ENCODE peak calls at places on chromosomes 11 and 22, in eight cellular contexts. H is NT2/D1, N is heart left ventricle, P is D341Med, W is type B pancreatic cell, S is Kasumi-1, A is non-pigmented ciliary epithelial cell, D is NCI-H1417. V is an unnamed sample.

GRCh38 chr22:28442264-28442950 is 237.2 kb downstream of the TTC28 start:
- DNase-seq in H (peak), D (no peak), S (peak), A (no peak), W (peak), P (peak), N (peak), V (peak)

GRCh38 chr11:76510060-76511047 is 65.5 kb downstream of the EMSY start:
- DNase-seq in D (no peak), W (no peak), N (no peak), A (peak), S (no peak), P (no peak), H (peak), V (no peak)

GRCh38 chr11:16785520-16786128 is 47.2 kb downstream of the C11orf58 start:
- DNase-seq in A (no peak), S (peak), D (peak), N (peak), W (no peak), H (peak), P (peak), V (peak)

GRCh38 chr11:75240381-75241035 is at the start of gene TPBGL:
- DNase-seq in A (no peak), D (peak), N (peak), H (no peak), P (peak), S (no peak), W (no peak), V (peak)

GRCh38 chr22:50255607-50256006 is 4.5 kb upstream of the HDAC10 start:
- DNase-seq in A (no peak), S (no peak), H (no peak), D (no peak), P (no peak), W (no peak), N (no peak), V (no peak)

GRCh38 chr11:62398011-62398994 is 20.5 kb upstream of the SCGB1A1 start:
- DNase-seq in D (no peak), H (no peak), N (peak), W (no peak), A (no peak), P (no peak), S (no peak), V (peak)

GRCh38 chr11:64754919-64755662 is 4.7 kb downstream of the PYGM start:
- DNase-seq in N (no peak), H (no peak), W (no peak), P (no peak), D (no peak), A (no peak), S (no peak), V (no peak)

GRCh38 chr11:15006139-15006759 is 34.1 kb upstream of the CALCA start:
- DNase-seq in W (no peak), P (peak), H (peak), D (peak), N (no peak), A (no peak), S (peak), V (no peak)

GRCh38 chr11:65504671-65505433 is 6.0 kb downstream of the MALAT1 start:
- DNase-seq in W (no peak), N (peak), A (no peak), H (no peak), S (no peak), D (peak), P (no peak), V (peak)

GRCh38 chr22:48758905-48759875 is 1068.5 kb downstream of the BRD1 start:
- DNase-seq in N (no peak), W (peak), A (no peak), P (peak), H (no peak), D (no peak), S (no peak), V (no peak)

GRCh38 chr22:50531546-50532352 is 1.9 kb upstream of the TYMP start:
- DNase-seq in H (no peak), N (peak), W (no peak), S (peak), A (no peak), P (peak), D (peak), V (peak)

GRCh38 chr11:115623021-115623451 is 118.8 kb upstream of the CADM1 start:
- DNase-seq in H (no peak), W (no peak), D (no peak), N (peak), P (no peak), A (peak), S (no peak), V (peak)